ENCODE peak calls at places on chromosomes 5 and 9, in ten cellular contexts. Y, E, N, B, O, P, Q, A, G and I are unnamed samples.

GRCh38 chr9:98365227-98365669 is 109.8 kb upstream of the TBC1D2 start:
- DNase-seq in Y (peak), E (no peak), N (no peak), B (peak), O (peak), P (no peak), Q (no peak), A (peak), G (no peak), I (no peak)

GRCh38 chr5:115873392-115873791 is 31.7 kb downstream of the AP3S1 start:
- DNase-seq in Y (no peak), E (no peak), N (no peak), B (peak), O (peak), P (peak), Q (no peak), A (peak), G (no peak), I (no peak)

GRCh38 chr5:1762878-1763547 is 36.6 kb downstream of the MRPL36 start:
- DNase-seq in Y (no peak), E (no peak), N (peak), B (peak), O (no peak), P (no peak), Q (no peak), A (no peak), G (peak), I (peak)

GRCh38 chr9:12785251-12785880 is 10.5 kb downstream of the LURAP1L start:
- DNase-seq in Y (peak), E (no peak), N (peak), B (peak), O (peak), P (no peak), Q (no peak), A (peak), G (peak), I (peak)

GRCh38 chr9:69104830-69105527 is 69.1 kb upstream of the TJP2 start:
- DNase-seq in Y (no peak), E (no peak), N (peak), B (no peak), O (no peak), P (no peak), Q (no peak), A (no peak), G (no peak), I (peak)

GRCh38 chr9:92637886-92638620 is 31.9 kb downstream of the IPPK start:
- DNase-seq in Y (no peak), E (no peak), N (no peak), B (no peak), O (no peak), P (no peak), Q (no peak), A (no peak), G (peak), I (no peak)

GRCh38 chr5:133610489-133611356 is 1.6 kb downstream of the FSTL4 start:
- DNase-seq in Y (peak), E (no peak), N (peak), B (peak), O (peak), P (no peak), Q (peak), A (peak), G (peak), I (peak)

GRCh38 chr9:89718176-89718575 is 113.4 kb downstream of the GADD45G start:
- DNase-seq in Y (no peak), E (no peak), N (no peak), B (no peak), O (no peak), P (no peak), Q (no peak), A (no peak), G (no peak), I (no peak)

GRCh38 chr9:125189011-125189360 is 617 bp downstream of the PPP6C start:
- DNase-seq in Y (no peak), E (no peak), N (peak), B (no peak), O (no peak), P (no peak), Q (peak), A (peak), G (peak), I (peak)

GRCh38 chr9:129335456-129336129 is 157.5 kb upstream of the IER5L start:
- DNase-seq in Y (peak), E (no peak), N (peak), B (no peak), O (no peak), P (no peak), Q (no peak), A (no peak), G (no peak), I (no peak)

GRCh38 chr5:132963175-132964104 is at the start of gene AFF4:
- DNase-seq in Y (peak), E (peak), N (peak), B (peak), O (peak), P (peak), Q (peak), A (peak), G (peak), I (peak)

GRCh38 chr9:21479152-21479702 is 2.9 kb downstream of the IFNE start:
- DNase-seq in Y (no peak), E (no peak), N (no peak), B (no peak), O (no peak), P (no peak), Q (no peak), A (peak), G (no peak), I (no peak)

DNA sequence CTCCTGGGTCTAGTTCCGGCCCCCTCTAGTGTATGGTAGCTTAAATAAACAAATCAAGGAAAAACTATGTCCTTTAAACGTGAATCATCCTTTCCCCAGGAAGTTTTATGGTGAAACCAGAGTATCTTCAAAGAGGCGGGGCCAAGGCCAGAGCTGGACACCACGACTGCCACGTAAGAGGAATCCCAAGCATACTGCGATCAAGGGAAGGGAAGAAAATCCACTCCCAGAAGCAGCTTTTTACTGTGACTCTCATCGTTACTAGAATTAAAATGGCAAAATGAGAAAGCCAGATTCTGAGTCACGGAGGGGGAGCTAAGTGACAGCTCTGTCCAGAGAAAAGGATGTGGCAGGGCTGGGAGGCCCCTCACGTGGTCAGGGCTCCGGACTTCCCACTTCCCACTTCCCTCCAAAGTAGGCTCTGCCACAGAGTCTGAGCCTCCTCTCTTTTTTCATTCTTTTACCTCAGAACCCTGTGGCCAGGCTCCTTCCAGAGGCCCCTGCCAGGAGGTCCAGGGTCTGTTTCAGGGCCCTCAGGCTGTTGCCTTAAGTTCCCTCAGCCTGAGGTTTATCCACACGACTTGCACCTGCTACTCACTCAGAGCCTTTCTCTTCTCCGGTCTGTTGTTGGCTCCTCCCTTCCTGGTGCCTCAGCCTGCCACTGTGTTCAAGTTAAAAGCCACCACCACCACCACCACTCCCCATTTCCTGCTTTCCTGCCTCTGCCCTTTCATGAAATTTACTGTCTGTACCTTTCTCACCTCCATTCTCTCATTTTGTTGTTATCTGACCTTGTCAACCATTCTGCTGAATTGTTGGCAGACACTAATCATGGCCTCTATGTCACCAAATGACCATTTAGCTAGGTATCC is 1.4 kb upstream of the GLRX start:
- DNase-seq in Y (peak), E (peak), N (no peak), B (peak), O (peak), P (peak), Q (no peak), A (peak), G (peak), I (peak)
- H3K4me3 ChIP-seq in Y (no peak), E (no peak), N (peak), B (peak), O (peak), P (no peak), Q (no peak), A (peak), G (no peak), I (peak)

GRCh38 chr5:149172261-149172660 is 31.0 kb downstream of the ABLIM3 start:
- DNase-seq in Y (peak), E (peak), N (no peak), B (peak), O (peak), P (no peak), Q (no peak), A (peak), G (no peak), I (no peak)

GRCh38 chr5:149174847-149175234 is 33.5 kb downstream of the ABLIM3 start:
- DNase-seq in Y (no peak), E (no peak), N (no peak), B (no peak), O (no peak), P (no peak), Q (no peak), A (peak), G (no peak), I (no peak)

GRCh38 chr5:149175346-149176113 is 34.2 kb downstream of the ABLIM3 start:
- DNase-seq in Y (peak), E (no peak), N (no peak), B (peak), O (no peak), P (no peak), Q (no peak), A (peak), G (no peak), I (no peak)

GRCh38 chr5:149170292-149170691 is 29.0 kb downstream of the ABLIM3 start:
- DNase-seq in Y (peak), E (no peak), N (no peak), B (peak), O (peak), P (no peak), Q (no peak), A (no peak), G (no peak), I (no peak)

DNA sequence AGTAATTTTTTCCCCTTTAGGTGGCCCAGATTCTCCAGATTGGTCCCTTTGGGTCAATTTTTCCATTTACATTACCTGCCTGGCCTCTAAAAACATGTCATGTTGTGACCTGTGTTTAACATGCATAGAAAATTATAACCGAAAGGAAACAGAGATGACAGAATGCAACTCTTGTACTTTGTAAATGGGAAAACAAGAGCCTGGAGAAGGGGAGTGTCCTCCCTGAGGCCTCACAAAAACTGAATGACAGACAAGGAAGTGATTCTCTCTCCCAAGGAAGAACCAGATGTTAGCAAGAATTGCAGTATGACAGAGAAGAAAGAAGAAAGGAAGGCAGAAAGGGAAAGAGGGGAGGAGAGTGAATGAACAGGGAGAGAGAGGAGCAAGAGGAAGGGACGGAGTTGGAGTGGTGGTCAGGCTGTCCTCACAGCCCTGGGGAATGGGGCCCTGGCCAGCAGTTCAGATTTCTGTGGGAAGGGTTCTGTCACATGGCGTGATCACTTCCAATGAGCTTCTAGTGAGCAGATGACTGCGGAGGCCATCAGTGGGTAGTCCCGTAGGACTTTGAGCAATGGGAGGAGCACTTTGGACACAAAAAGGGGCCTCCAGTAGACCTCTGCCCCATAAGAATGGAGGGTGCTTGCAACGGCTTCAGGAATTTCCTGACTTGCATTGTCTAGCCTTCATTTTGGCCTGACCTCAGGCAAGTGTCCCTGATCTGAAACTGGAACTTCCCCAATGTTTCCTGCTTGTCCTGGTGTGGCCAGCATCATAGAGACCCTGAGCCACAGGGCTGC is 31.6 kb downstream of the ABLIM3 start:
- DNase-seq in Y (no peak), E (no peak), N (no peak), B (no peak), O (no peak), P (no peak), Q (no peak), A (peak), G (no peak), I (no peak)
- H3K4me3 ChIP-seq in Y (no peak), E (no peak), N (no peak), B (no peak), O (no peak), P (no peak), Q (no peak), A (no peak), G (no peak), I (no peak)

GRCh38 chr9:40928803-40929487 is 199.5 kb downstream of the FOXD4L6 start:
- DNase-seq in Y (no peak), E (no peak), N (no peak), B (no peak), O (no peak), P (no peak), Q (no peak), A (no peak), G (no peak), I (no peak)
- H3K4me3 ChIP-seq in Y (no peak), E (no peak), N (no peak), B (no peak), O (no peak), P (no peak), Q (no peak), A (no peak), G (no peak), I (no peak)

GRCh38 chr5:172875372-172876279 is 41.6 kb downstream of the ERGIC1 start:
- DNase-seq in Y (no peak), E (no peak), N (no peak), B (no peak), O (peak), P (no peak), Q (peak), A (no peak), G (no peak), I (no peak)
- H3K4me3 ChIP-seq in Y (no peak), E (no peak), N (no peak), B (no peak), O (no peak), P (no peak), Q (no peak), A (no peak), G (no peak), I (no peak)

DNA sequence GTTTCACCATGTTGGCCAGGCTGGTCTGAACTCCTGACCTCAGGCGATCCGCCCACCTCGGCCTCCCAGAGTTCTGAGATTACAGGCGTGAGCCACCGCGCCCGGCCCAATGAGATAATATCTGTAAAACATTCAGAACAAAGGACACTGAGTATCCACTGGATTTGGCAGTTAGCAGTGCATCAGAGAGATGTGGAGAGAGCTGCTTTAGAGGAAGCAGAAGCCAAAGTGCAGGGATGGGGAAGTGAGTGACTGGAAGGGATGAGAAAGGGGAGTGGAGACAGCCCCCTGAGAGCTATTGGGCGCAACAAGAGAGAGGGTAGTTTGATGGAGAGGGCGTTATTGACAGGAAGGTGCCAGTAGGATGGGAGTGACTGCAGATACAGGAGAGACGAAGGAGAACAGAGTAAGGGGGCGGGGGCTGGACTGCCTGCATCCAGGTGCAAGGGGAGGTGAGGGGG is 157.5 kb upstream of the SHB start:
- DNase-seq in Y (no peak), E (no peak), N (no peak), B (no peak), O (no peak), P (no peak), Q (no peak), A (peak), G (no peak), I (peak)
- H3K4me3 ChIP-seq in Y (no peak), E (no peak), N (no peak), B (no peak), O (no peak), P (peak), Q (no peak), A (no peak), G (no peak), I (no peak)

GRCh38 chr5:139575751-139576150 is 14.6 kb downstream of the UBE2D2 start:
- DNase-seq in Y (no peak), E (no peak), N (no peak), B (no peak), O (no peak), P (no peak), Q (no peak), A (no peak), G (no peak), I (no peak)

GRCh38 chr5:139578348-139578724 is 17.2 kb downstream of the UBE2D2 start:
- DNase-seq in Y (no peak), E (no peak), N (no peak), B (no peak), O (no peak), P (no peak), Q (no peak), A (no peak), G (no peak), I (no peak)

GRCh38 chr5:139577689-139578347 is 16.7 kb downstream of the UBE2D2 start:
- DNase-seq in Y (no peak), E (no peak), N (no peak), B (no peak), O (no peak), P (no peak), Q (no peak), A (no peak), G (no peak), I (no peak)

GRCh38 chr5:139574641-139575312 is 13.6 kb downstream of the UBE2D2 start:
- DNase-seq in Y (peak), E (no peak), N (no peak), B (peak), O (peak), P (no peak), Q (peak), A (peak), G (no peak), I (no peak)

GRCh38 chr5:139575313-139575646 is 14.1 kb downstream of the UBE2D2 start:
- DNase-seq in Y (no peak), E (no peak), N (no peak), B (no peak), O (no peak), P (no peak), Q (no peak), A (no peak), G (no peak), I (no peak)
- H3K4me3 ChIP-seq in Y (no peak), E (no peak), N (no peak), B (no peak), O (no peak), P (no peak), Q (no peak), A (no peak), G (no peak), I (no peak)

DNA sequence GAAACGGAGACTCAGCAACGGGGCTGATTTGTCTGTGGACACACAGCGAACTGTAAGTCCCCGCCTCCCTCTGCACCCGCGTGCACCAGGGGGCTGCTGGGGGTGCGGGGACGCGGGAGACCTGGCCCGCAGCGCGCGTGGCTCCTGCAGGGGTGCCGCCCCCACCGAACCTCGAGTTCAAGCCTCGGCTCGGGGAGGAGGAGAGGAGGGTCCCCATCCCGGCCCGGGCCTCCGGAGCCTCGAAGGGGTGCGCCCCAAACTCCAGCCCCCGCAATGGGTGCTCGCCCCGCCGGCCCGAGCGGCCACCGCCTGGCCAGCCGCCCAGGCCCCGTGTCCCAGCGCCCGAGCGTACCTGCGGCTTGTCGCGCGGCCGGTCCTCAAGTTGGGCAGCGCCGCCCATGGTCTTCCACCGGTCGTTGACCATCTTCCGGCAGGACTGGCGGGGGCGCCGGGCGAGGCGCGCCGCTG is 829 bp downstream of the FIBCD1 start:
- DNase-seq in Y (no peak), E (no peak), N (no peak), B (no peak), O (no peak), P (no peak), Q (no peak), A (no peak), G (no peak), I (no peak)
- H3K4me3 ChIP-seq in Y (peak), E (peak), N (no peak), B (no peak), O (peak), P (peak), Q (peak), A (peak), G (peak), I (peak)

GRCh38 chr9:90813523-90813922 is 11.9 kb downstream of the SYK start:
- DNase-seq in Y (no peak), E (no peak), N (no peak), B (no peak), O (no peak), P (no peak), Q (no peak), A (no peak), G (no peak), I (no peak)

GRCh38 chr9:90813011-90813410 is 11.4 kb downstream of the SYK start:
- DNase-seq in Y (no peak), E (no peak), N (no peak), B (no peak), O (no peak), P (no peak), Q (no peak), A (no peak), G (no peak), I (no peak)

GRCh38 chr9:90815944-90816357 is 14.3 kb downstream of the SYK start:
- DNase-seq in Y (no peak), E (no peak), N (no peak), B (no peak), O (no peak), P (no peak), Q (no peak), A (no peak), G (no peak), I (no peak)

GRCh38 chr9:90815183-90815943 is 13.7 kb downstream of the SYK start:
- DNase-seq in Y (no peak), E (no peak), N (no peak), B (no peak), O (no peak), P (no peak), Q (no peak), A (no peak), G (no peak), I (no peak)

DNA sequence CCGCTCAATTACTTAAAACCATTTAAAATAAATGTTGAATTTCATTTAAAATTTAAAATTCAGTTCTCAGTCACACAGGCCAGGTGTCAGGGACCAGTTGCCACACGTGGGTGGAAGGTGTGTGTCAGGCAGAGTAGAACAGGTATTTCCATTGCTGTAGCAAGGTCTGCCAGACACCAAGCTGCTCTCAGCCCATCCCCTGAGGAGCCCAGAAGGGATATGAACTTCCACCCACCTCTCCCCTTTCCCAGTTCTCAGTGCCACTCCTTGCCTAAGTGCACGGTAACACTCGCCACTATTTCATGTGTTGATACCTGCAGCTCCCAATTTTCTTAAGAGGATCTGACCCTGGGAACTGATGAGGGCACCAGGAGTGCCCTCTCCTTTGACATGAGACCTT is 12.7 kb downstream of the SYK start:
- DNase-seq in Y (no peak), E (no peak), N (no peak), B (no peak), O (no peak), P (no peak), Q (no peak), A (no peak), G (no peak), I (no peak)
- H3K4me3 ChIP-seq in Y (no peak), E (no peak), N (no peak), B (no peak), O (no peak), P (no peak), Q (no peak), A (no peak), G (no peak), I (no peak)

GRCh38 chr5:112978836-112979235 is 2.2 kb downstream of the DCP2 start:
- DNase-seq in Y (no peak), E (no peak), N (no peak), B (no peak), O (no peak), P (no peak), Q (no peak), A (no peak), G (no peak), I (no peak)
- H3K4me3 ChIP-seq in Y (no peak), E (no peak), N (no peak), B (peak), O (no peak), P (no peak), Q (peak), A (peak), G (no peak), I (peak)

GRCh38 chr5:6634327-6634713 is 1.1 kb downstream of the SRD5A1 start:
- DNase-seq in Y (peak), E (no peak), N (no peak), B (no peak), O (no peak), P (no peak), Q (peak), A (peak), G (no peak), I (no peak)
- H3K4me3 ChIP-seq in Y (peak), E (peak), N (no peak), B (peak), O (peak), P (peak), Q (peak), A (peak), G (peak), I (peak)